ENCODE peak calls at places on chromosomes 3 and 15, in six cellular contexts. C, T, X, W, I and R are unnamed samples.

GRCh38 chr3:139934557-139935070 is 371 bp upstream of the CLSTN2 start:
- DNase-seq in I (no peak), X (peak; percentile 57), C (peak; percentile 58), W (peak; percentile 47), T (no peak), R (no peak)

GRCh38 chr15:25797511-25798206 is 65.5 kb downstream of the ATP10A start:
- DNase-seq in X (no peak), W (no peak), T (no peak), C (no peak), I (no peak), R (no peak)

GRCh38 chr3:128555098-128555825 is 62.3 kb upstream of the GATA2 start:
- DNase-seq in I (no peak), W (no peak), X (no peak), T (no peak), C (no peak), R (peak; percentile 41)

GRCh38 chr3:177071496-177072156 is 125.7 kb downstream of the TBL1XR1 start:
- DNase-seq in W (no peak), C (no peak), T (no peak), I (no peak), X (no peak), R (no peak)

GRCh38 chr15:82543155-82543554 is 2.9 kb upstream of the RPS17 start:
- DNase-seq in C (no peak), I (peak; percentile 45), X (peak; percentile 32), W (no peak), T (peak; percentile 19), R (no peak)

GRCh38 chr3:185402561-185402960 is 39.6 kb downstream of the MAP3K13 start:
- DNase-seq in W (no peak), I (peak; percentile 10), C (peak; percentile 84), T (no peak), X (no peak), R (no peak)

GRCh38 chr3:87203807-87204206 is 23.3 kb upstream of the CHMP2B start:
- DNase-seq in W (no peak), X (no peak), I (no peak), C (no peak), T (no peak), R (no peak)

GRCh38 chr15:63870403-63871209 is 36.9 kb upstream of the HERC1 start:
- DNase-seq in W (no peak), X (peak; percentile 57), I (peak; percentile 54), C (peak; percentile 60), T (no peak), R (no peak)

GRCh38 chr3:197592361-197593045 is 36.7 kb upstream of the BDH1 start:
- DNase-seq in W (no peak), I (no peak), C (no peak), X (no peak), T (no peak), R (no peak)

GRCh38 chr3:141093971-141094401 is 42.8 kb downstream of the SPSB4 start:
- DNase-seq in C (no peak), W (no peak), I (no peak), X (no peak), T (no peak), R (no peak)

GRCh38 chr3:127392146-127392470 is 104.3 kb upstream of the PRR20G start:
- DNase-seq in X (no peak), C (no peak), I (no peak), T (no peak), W (no peak), R (no peak)

GRCh38 chr15:88658972-88659931 is 20.4 kb downstream of the ISG20 start:
- DNase-seq in W (no peak), C (no peak), T (no peak), I (no peak), X (no peak), R (no peak)

GRCh38 chr3:84961492-84962255 is 2.9 kb downstream of the CADM2 start:
- DNase-seq in T (no peak), X (no peak), W (no peak), C (no peak), I (no peak), R (no peak)

GRCh38 chr3:166100710-166101109 is 263.5 kb upstream of the BCHE start:
- DNase-seq in W (no peak), X (no peak), C (no peak), I (no peak), T (no peak), R (no peak)

GRCh38 chr15:60970246-60971170 is 258.6 kb downstream of the RORA start:
- DNase-seq in X (no peak), I (no peak), T (no peak), W (no peak), C (no peak), R (no peak)

GRCh38 chr3:117892991-117893390 is 1141.7 kb downstream of the IGSF11 start:
- DNase-seq in W (no peak), C (peak; percentile 43), T (no peak), I (no peak), X (no peak), R (no peak)

GRCh38 chr3:45173776-45174175 is 27.6 kb upstream of the CDCP1 start:
- DNase-seq in C (no peak), W (no peak), X (no peak), T (no peak), I (no peak), R (no peak)

GRCh38 chr3:160565442-160566403 is at the start of gene KPNA4:
- DNase-seq in I (peak; percentile 90), X (peak; percentile 97), T (peak; percentile 97), C (peak; percentile 98), W (peak; percentile 98), R (peak; percentile 95)

GRCh38 chr3:151314593-151314992 is 2.0 kb downstream of the GPR87 start:
- DNase-seq in T (no peak), X (no peak), I (no peak), W (no peak), C (no peak), R (no peak)

DNA sequence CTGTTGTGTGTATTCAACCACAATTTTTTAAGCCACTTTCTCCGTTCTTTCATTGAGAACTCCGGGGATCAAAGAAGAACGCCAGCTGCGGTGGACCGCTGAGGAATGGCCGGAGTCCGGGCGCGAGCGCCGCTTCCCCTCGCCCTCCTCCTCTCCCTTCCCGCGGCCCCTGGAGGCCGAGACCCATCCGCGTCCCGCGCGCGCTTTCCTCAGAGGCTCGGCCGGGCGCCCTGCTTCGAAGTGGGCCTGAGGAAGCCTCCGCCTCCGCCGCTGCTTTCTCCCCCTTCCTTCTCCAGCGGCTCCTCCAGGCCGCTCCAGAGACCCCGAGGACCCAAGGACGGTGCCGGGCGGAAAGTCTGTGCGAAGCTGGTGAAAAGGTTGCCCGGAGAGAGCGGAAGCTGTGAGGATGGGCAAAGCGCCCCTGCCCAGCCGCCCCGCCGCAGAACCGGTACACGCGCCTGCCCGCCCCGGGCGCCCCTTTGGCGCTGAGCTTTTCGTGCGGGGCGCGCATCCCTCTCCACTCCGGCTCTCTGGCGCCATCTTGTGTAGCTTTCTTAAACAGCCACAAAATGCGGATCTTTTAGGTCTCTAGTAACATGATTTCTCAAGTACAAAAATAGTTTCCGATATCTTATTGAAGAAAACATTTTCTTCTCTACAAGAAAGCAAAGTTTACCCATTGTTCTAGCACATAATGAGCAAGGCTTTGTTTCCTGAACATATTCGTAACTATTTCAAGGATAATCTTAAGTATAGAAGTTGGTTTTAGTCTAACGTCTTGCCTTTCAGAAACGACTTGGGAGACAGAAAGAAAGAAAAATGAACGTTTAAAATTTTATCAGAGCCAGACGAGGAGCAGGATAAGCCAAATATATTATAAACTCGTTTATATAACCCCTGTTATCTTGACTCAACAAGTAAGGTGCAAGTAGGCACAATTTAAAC is 59.2 kb upstream of the FAM174B start:
- DNase-seq in W (peak; percentile 67), I (peak; percentile 50), X (peak; percentile 86), T (peak; percentile 68), C (peak; percentile 87), R (peak; percentile 49)
- H3K27ac ChIP-seq in W (peak overlapping the region; percentile 22), I (peak overlapping the region; percentile 33), X (peak overlapping the region; percentile 35), T (no peak overlapping the region), C (peak overlapping the region; percentile 55), R (no peak overlapping the region)

DNA sequence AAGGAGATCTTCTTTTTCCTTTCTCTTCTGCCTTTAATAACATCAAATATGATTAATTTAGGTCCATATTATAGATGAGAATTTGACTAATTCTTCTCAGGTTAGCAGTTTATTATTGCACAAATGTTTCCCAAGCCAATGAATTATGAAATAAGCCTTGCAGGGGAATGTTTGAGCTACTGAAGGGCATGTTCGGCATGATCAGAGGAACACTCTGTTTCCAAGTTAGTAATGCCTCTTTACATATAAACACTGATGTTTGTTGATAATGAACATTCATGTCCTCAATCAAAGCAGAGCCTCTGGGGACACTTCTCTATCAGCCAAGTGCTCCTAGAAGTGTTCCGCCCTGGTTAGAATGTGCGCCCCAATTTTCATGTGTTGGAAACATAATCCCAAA is 10.0 kb upstream of the CYP1A1 start:
- DNase-seq in W (no peak), C (no peak), X (no peak), T (no peak), I (no peak), R (no peak)
- H3K27me3 ChIP-seq in W (no peaks in the 10 kb centered on the region), C (peaks cover 9% of the 10 kb centered on the region), X (no peaks in the 10 kb centered on the region), T (no peaks in the 10 kb centered on the region), I (peaks cover 41% of the 10 kb centered on the region), R (peaks cover 7% of the 10 kb centered on the region)

GRCh38 chr15:32030795-32031194 is 480 bp downstream of the CHRNA7 start:
- DNase-seq in T (no peak), C (peak; percentile 1), I (no peak), W (no peak), X (no peak), R (no peak)
- H3K27ac ChIP-seq in T (no peak overlapping the region), C (no peak overlapping the region), I (no peak overlapping the region), W (no peak overlapping the region), X (no peak overlapping the region), R (no peak overlapping the region)

GRCh38 chr15:70491183-70491621 is 272.2 kb downstream of the UACA start:
- DNase-seq in X (no peak), T (no peak), I (no peak), C (no peak), W (no peak), R (no peak)
- H3K27me3 ChIP-seq in X (no peaks in the 10 kb centered on the region), T (no peaks in the 10 kb centered on the region), I (no peaks in the 10 kb centered on the region), C (no peaks in the 10 kb centered on the region), W (no peaks in the 10 kb centered on the region), R (no peaks in the 10 kb centered on the region)

DNA sequence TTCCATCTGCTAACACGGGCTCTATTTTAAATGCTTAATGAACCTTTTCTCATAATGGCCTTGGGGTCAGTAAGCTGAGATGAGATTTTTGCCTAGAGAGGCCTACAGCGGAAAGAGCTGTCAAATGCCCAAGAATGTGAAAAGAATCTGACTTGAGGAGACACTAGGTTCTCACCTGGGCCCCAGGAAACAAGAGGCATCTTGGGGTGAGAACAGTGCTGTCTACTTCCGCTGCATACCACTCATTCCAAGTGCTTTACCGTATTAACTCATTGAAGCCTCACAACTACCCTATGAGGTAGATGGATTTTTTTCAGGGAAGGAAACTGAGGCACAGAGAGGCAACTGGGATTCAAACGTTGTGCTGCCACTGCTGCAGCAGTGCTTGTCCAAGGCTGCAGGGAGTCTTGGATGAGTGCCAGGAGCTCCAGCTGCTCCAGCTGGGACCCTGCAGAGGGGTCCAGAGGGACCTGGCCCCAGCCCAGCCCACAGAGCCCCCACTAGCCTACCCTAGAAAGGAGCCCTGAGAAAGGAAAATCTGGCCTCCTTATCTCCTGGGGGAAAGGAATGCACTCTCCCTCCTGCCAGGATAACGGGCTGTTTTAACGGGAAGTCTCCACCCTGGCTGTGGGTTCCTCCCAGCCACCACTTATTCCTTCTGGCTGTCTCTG is 68.4 kb downstream of the SLC12A8 start:
- DNase-seq in X (no peak), I (no peak), T (no peak), C (peak; percentile 19), W (no peak), R (no peak)
- H3K27ac ChIP-seq in X (no peak overlapping the region), I (no peak overlapping the region), T (no peak overlapping the region), C (no peak overlapping the region), W (no peak overlapping the region), R (no peak overlapping the region)